ENCODE peak calls at places on chromosomes 2 and 18, in seven cellular contexts. One of them, this sample, is unnamed.

GRCh38 chr2:124566518-124566970 is 541.5 kb downstream of the CNTNAP5 start:
- DNase-seq in AG09319: no peak
- DNase-seq in GM03348: no peak
- DNase-seq in cerebellar cortex: no peak
- DNase-seq in activated naive CD8-positive, alpha-beta T cell treated with anti-CD3 and anti-CD28 coated beads, Interleukin-2, amount 50 U/mL, for 24 hours: no peak
- DNase-seq in astrocyte of the spinal cord: no peak
- DNase-seq in left cardiac atrium: no peak
- DNase-seq in this sample: no peak

GRCh38 chr2:116952254-116952653 is 862.2 kb upstream of the DDX18 start:
- DNase-seq in cerebellar cortex: no peak
- DNase-seq in astrocyte of the spinal cord: no peak
- DNase-seq in GM03348: no peak
- DNase-seq in activated naive CD8-positive, alpha-beta T cell treated with anti-CD3 and anti-CD28 coated beads, Interleukin-2, amount 50 U/mL, for 24 hours: no peak
- DNase-seq in left cardiac atrium: no peak
- DNase-seq in AG09319: no peak
- DNase-seq in this sample: no peak

GRCh38 chr2:219645631-219646527 is 18.4 kb downstream of the SLC4A3 start:
- DNase-seq in left cardiac atrium: peak; percentile 27
- DNase-seq in GM03348: peak; percentile 90
- DNase-seq in cerebellar cortex: no peak
- DNase-seq in AG09319: peak; percentile 20
- DNase-seq in astrocyte of the spinal cord: peak; percentile 80
- DNase-seq in activated naive CD8-positive, alpha-beta T cell treated with anti-CD3 and anti-CD28 coated beads, Interleukin-2, amount 50 U/mL, for 24 hours: no peak
- DNase-seq in this sample: peak; percentile 77

GRCh38 chr2:29011650-29012060 is 30.6 kb downstream of the TOGARAM2 start:
- DNase-seq in activated naive CD8-positive, alpha-beta T cell treated with anti-CD3 and anti-CD28 coated beads, Interleukin-2, amount 50 U/mL, for 24 hours: peak; percentile 65
- DNase-seq in cerebellar cortex: peak; percentile 13
- DNase-seq in GM03348: no peak
- DNase-seq in left cardiac atrium: peak; percentile 84
- DNase-seq in AG09319: no peak
- DNase-seq in astrocyte of the spinal cord: peak; percentile 31
- DNase-seq in this sample: no peak

GRCh38 chr2:230564805-230565779 is 147.6 kb upstream of the CAB39 start:
- DNase-seq in left cardiac atrium: no peak
- DNase-seq in GM03348: no peak
- DNase-seq in activated naive CD8-positive, alpha-beta T cell treated with anti-CD3 and anti-CD28 coated beads, Interleukin-2, amount 50 U/mL, for 24 hours: no peak
- DNase-seq in AG09319: no peak
- DNase-seq in cerebellar cortex: no peak
- DNase-seq in astrocyte of the spinal cord: no peak
- DNase-seq in this sample: no peak

GRCh38 chr2:203808041-203808750 is 59.4 kb upstream of the CTLA4 start:
- DNase-seq in left cardiac atrium: peak; percentile 53
- DNase-seq in AG09319: peak; percentile 71
- DNase-seq in astrocyte of the spinal cord: peak; percentile 98
- DNase-seq in activated naive CD8-positive, alpha-beta T cell treated with anti-CD3 and anti-CD28 coated beads, Interleukin-2, amount 50 U/mL, for 24 hours: no peak
- DNase-seq in cerebellar cortex: peak; percentile 4
- DNase-seq in GM03348: peak; percentile 76
- DNase-seq in this sample: peak; percentile 89

GRCh38 chr2:239722760-239723448 is 302.2 kb downstream of the NDUFA10 start:
- DNase-seq in GM03348: no peak
- DNase-seq in left cardiac atrium: no peak
- DNase-seq in astrocyte of the spinal cord: no peak
- DNase-seq in AG09319: no peak
- DNase-seq in activated naive CD8-positive, alpha-beta T cell treated with anti-CD3 and anti-CD28 coated beads, Interleukin-2, amount 50 U/mL, for 24 hours: no peak
- DNase-seq in cerebellar cortex: peak; percentile 85
- DNase-seq in this sample: no peak

GRCh38 chr2:159738509-159739390 is 26.4 kb downstream of the MARCHF7 start:
- DNase-seq in astrocyte of the spinal cord: no peak
- DNase-seq in activated naive CD8-positive, alpha-beta T cell treated with anti-CD3 and anti-CD28 coated beads, Interleukin-2, amount 50 U/mL, for 24 hours: no peak
- DNase-seq in AG09319: no peak
- DNase-seq in GM03348: no peak
- DNase-seq in left cardiac atrium: no peak
- DNase-seq in cerebellar cortex: no peak
- DNase-seq in this sample: no peak

GRCh38 chr2:27502149-27502548 is 5.5 kb downstream of the GCKR start:
- DNase-seq in GM03348: peak; percentile 37
- DNase-seq in activated naive CD8-positive, alpha-beta T cell treated with anti-CD3 and anti-CD28 coated beads, Interleukin-2, amount 50 U/mL, for 24 hours: no peak
- DNase-seq in astrocyte of the spinal cord: no peak
- DNase-seq in cerebellar cortex: no peak
- DNase-seq in AG09319: no peak
- DNase-seq in left cardiac atrium: no peak
- DNase-seq in this sample: no peak

GRCh38 chr2:38568724-38569478 is 33.8 kb downstream of the HNRNPLL start:
- DNase-seq in astrocyte of the spinal cord: no peak
- DNase-seq in GM03348: no peak
- DNase-seq in activated naive CD8-positive, alpha-beta T cell treated with anti-CD3 and anti-CD28 coated beads, Interleukin-2, amount 50 U/mL, for 24 hours: no peak
- DNase-seq in cerebellar cortex: no peak
- DNase-seq in left cardiac atrium: no peak
- DNase-seq in AG09319: no peak
- DNase-seq in this sample: no peak

GRCh38 chr18:57915848-57916596 is 112.9 kb upstream of the ATP8B1 start:
- DNase-seq in activated naive CD8-positive, alpha-beta T cell treated with anti-CD3 and anti-CD28 coated beads, Interleukin-2, amount 50 U/mL, for 24 hours: peak; percentile 6
- DNase-seq in AG09319: no peak
- DNase-seq in astrocyte of the spinal cord: no peak
- DNase-seq in cerebellar cortex: peak; percentile 84
- DNase-seq in left cardiac atrium: no peak
- DNase-seq in GM03348: no peak
- DNase-seq in this sample: no peak

GRCh38 chr18:78973357-78974083 is 6.1 kb upstream of the SALL3 start:
- DNase-seq in AG09319: no peak
- DNase-seq in cerebellar cortex: no peak
- DNase-seq in astrocyte of the spinal cord: no peak
- DNase-seq in GM03348: no peak
- DNase-seq in left cardiac atrium: no peak
- DNase-seq in activated naive CD8-positive, alpha-beta T cell treated with anti-CD3 and anti-CD28 coated beads, Interleukin-2, amount 50 U/mL, for 24 hours: no peak
- DNase-seq in this sample: no peak

GRCh38 chr2:224009605-224010330 is 29.3 kb downstream of the SERPINE2 start:
- DNase-seq in left cardiac atrium: no peak
- DNase-seq in astrocyte of the spinal cord: peak; percentile 41
- DNase-seq in cerebellar cortex: no peak
- DNase-seq in AG09319: no peak
- DNase-seq in GM03348: no peak
- DNase-seq in activated naive CD8-positive, alpha-beta T cell treated with anti-CD3 and anti-CD28 coated beads, Interleukin-2, amount 50 U/mL, for 24 hours: no peak
- DNase-seq in this sample: peak; percentile 55

GRCh38 chr2:110674620-110675555 is 3.0 kb downstream of the BUB1 start:
- DNase-seq in cerebellar cortex: no peak
- DNase-seq in activated naive CD8-positive, alpha-beta T cell treated with anti-CD3 and anti-CD28 coated beads, Interleukin-2, amount 50 U/mL, for 24 hours: peak; percentile 34
- DNase-seq in astrocyte of the spinal cord: peak; percentile 48
- DNase-seq in AG09319: no peak
- DNase-seq in left cardiac atrium: peak; percentile 36
- DNase-seq in GM03348: peak; percentile 32
- DNase-seq in this sample: no peak

GRCh38 chr18:8996771-8997432 is 105.6 kb upstream of the NDUFV2 start:
- DNase-seq in AG09319: no peak
- DNase-seq in GM03348: peak; percentile 21
- DNase-seq in activated naive CD8-positive, alpha-beta T cell treated with anti-CD3 and anti-CD28 coated beads, Interleukin-2, amount 50 U/mL, for 24 hours: no peak
- DNase-seq in left cardiac atrium: no peak
- DNase-seq in astrocyte of the spinal cord: no peak
- DNase-seq in cerebellar cortex: no peak
- DNase-seq in this sample: no peak

GRCh38 chr18:7872569-7872968 is 305.5 kb downstream of the PTPRM start:
- DNase-seq in cerebellar cortex: no peak
- DNase-seq in astrocyte of the spinal cord: peak; percentile 11
- DNase-seq in GM03348: peak; percentile 50
- DNase-seq in activated naive CD8-positive, alpha-beta T cell treated with anti-CD3 and anti-CD28 coated beads, Interleukin-2, amount 50 U/mL, for 24 hours: no peak
- DNase-seq in left cardiac atrium: no peak
- DNase-seq in AG09319: peak; percentile 57
- DNase-seq in this sample: peak; percentile 15

GRCh38 chr18:55859116-55859515 is 271.1 kb upstream of the TCF4 start:
- DNase-seq in left cardiac atrium: no peak
- DNase-seq in cerebellar cortex: no peak
- DNase-seq in activated naive CD8-positive, alpha-beta T cell treated with anti-CD3 and anti-CD28 coated beads, Interleukin-2, amount 50 U/mL, for 24 hours: no peak
- DNase-seq in GM03348: no peak
- DNase-seq in astrocyte of the spinal cord: no peak
- DNase-seq in AG09319: no peak
- DNase-seq in this sample: no peak

GRCh38 chr2:205471776-205472175 is 210.5 kb upstream of the NRP2 start:
- DNase-seq in astrocyte of the spinal cord: no peak
- DNase-seq in left cardiac atrium: no peak
- DNase-seq in activated naive CD8-positive, alpha-beta T cell treated with anti-CD3 and anti-CD28 coated beads, Interleukin-2, amount 50 U/mL, for 24 hours: no peak
- DNase-seq in GM03348: no peak
- DNase-seq in cerebellar cortex: no peak
- DNase-seq in AG09319: no peak
- DNase-seq in this sample: no peak

GRCh38 chr2:152455738-152456137 is 120.8 kb downstream of the FMNL2 start:
- DNase-seq in AG09319: no peak
- DNase-seq in left cardiac atrium: no peak
- DNase-seq in astrocyte of the spinal cord: no peak
- DNase-seq in GM03348: no peak
- DNase-seq in cerebellar cortex: no peak
- DNase-seq in activated naive CD8-positive, alpha-beta T cell treated with anti-CD3 and anti-CD28 coated beads, Interleukin-2, amount 50 U/mL, for 24 hours: no peak
- DNase-seq in this sample: no peak

GRCh38 chr18:58887613-58887963 is 22.9 kb downstream of the ZNF532 start:
- DNase-seq in astrocyte of the spinal cord: peak; percentile 75
- DNase-seq in GM03348: no peak
- DNase-seq in AG09319: no peak
- DNase-seq in left cardiac atrium: peak; percentile 80
- DNase-seq in activated naive CD8-positive, alpha-beta T cell treated with anti-CD3 and anti-CD28 coated beads, Interleukin-2, amount 50 U/mL, for 24 hours: peak; percentile 33
- DNase-seq in cerebellar cortex: no peak
- DNase-seq in this sample: peak; percentile 71

GRCh38 chr2:212109217-212109616 is 429.4 kb downstream of the ERBB4 start:
- DNase-seq in activated naive CD8-positive, alpha-beta T cell treated with anti-CD3 and anti-CD28 coated beads, Interleukin-2, amount 50 U/mL, for 24 hours: no peak
- DNase-seq in GM03348: no peak
- DNase-seq in astrocyte of the spinal cord: no peak
- DNase-seq in AG09319: no peak
- DNase-seq in left cardiac atrium: no peak
- DNase-seq in cerebellar cortex: peak; percentile 20
- DNase-seq in this sample: peak; percentile 9

GRCh38 chr2:161570424-161571050 is 53.7 kb upstream of the SLC4A10 start:
- DNase-seq in GM03348: peak; percentile 23
- DNase-seq in left cardiac atrium: no peak
- DNase-seq in AG09319: no peak
- DNase-seq in cerebellar cortex: no peak
- DNase-seq in astrocyte of the spinal cord: no peak
- DNase-seq in activated naive CD8-positive, alpha-beta T cell treated with anti-CD3 and anti-CD28 coated beads, Interleukin-2, amount 50 U/mL, for 24 hours: no peak
- DNase-seq in this sample: peak; percentile 7

GRCh38 chr2:221716434-221717303 is 144.6 kb upstream of the EPHA4 start:
- DNase-seq in astrocyte of the spinal cord: peak; percentile 77
- DNase-seq in activated naive CD8-positive, alpha-beta T cell treated with anti-CD3 and anti-CD28 coated beads, Interleukin-2, amount 50 U/mL, for 24 hours: no peak
- DNase-seq in AG09319: no peak
- DNase-seq in cerebellar cortex: no peak
- DNase-seq in GM03348: no peak
- DNase-seq in left cardiac atrium: no peak
- DNase-seq in this sample: no peak

GRCh38 chr2:124025349-124025720 is 248 bp downstream of the CNTNAP5 start:
- DNase-seq in GM03348: no peak
- DNase-seq in AG09319: no peak
- DNase-seq in astrocyte of the spinal cord: no peak
- DNase-seq in cerebellar cortex: no peak
- DNase-seq in activated naive CD8-positive, alpha-beta T cell treated with anti-CD3 and anti-CD28 coated beads, Interleukin-2, amount 50 U/mL, for 24 hours: no peak
- DNase-seq in left cardiac atrium: no peak
- DNase-seq in this sample: no peak

GRCh38 chr18:63148449-63149199 is 170.9 kb downstream of the BCL2 start:
- DNase-seq in activated naive CD8-positive, alpha-beta T cell treated with anti-CD3 and anti-CD28 coated beads, Interleukin-2, amount 50 U/mL, for 24 hours: no peak
- DNase-seq in cerebellar cortex: no peak
- DNase-seq in AG09319: peak; percentile 63
- DNase-seq in left cardiac atrium: peak; percentile 48
- DNase-seq in astrocyte of the spinal cord: peak; percentile 39
- DNase-seq in GM03348: peak; percentile 85
- DNase-seq in this sample: peak; percentile 89

GRCh38 chr2:230541934-230542380 is 126.0 kb downstream of the SP100 start:
- DNase-seq in astrocyte of the spinal cord: peak; percentile 37
- DNase-seq in left cardiac atrium: no peak
- DNase-seq in AG09319: no peak
- DNase-seq in activated naive CD8-positive, alpha-beta T cell treated with anti-CD3 and anti-CD28 coated beads, Interleukin-2, amount 50 U/mL, for 24 hours: no peak
- DNase-seq in cerebellar cortex: no peak
- DNase-seq in GM03348: no peak
- DNase-seq in this sample: peak; percentile 16

GRCh38 chr2:235106874-235107639 is 155.2 kb downstream of the SH3BP4 start:
- DNase-seq in GM03348: peak; percentile 87
- DNase-seq in left cardiac atrium: peak; percentile 68
- DNase-seq in AG09319: peak; percentile 46
- DNase-seq in activated naive CD8-positive, alpha-beta T cell treated with anti-CD3 and anti-CD28 coated beads, Interleukin-2, amount 50 U/mL, for 24 hours: peak; percentile 11
- DNase-seq in astrocyte of the spinal cord: peak; percentile 76
- DNase-seq in cerebellar cortex: peak; percentile 70
- DNase-seq in this sample: peak; percentile 89

GRCh38 chr2:216692636-216693413 is 2.5 kb downstream of the IGFBP5 start:
- DNase-seq in GM03348: peak; percentile 89
- DNase-seq in activated naive CD8-positive, alpha-beta T cell treated with anti-CD3 and anti-CD28 coated beads, Interleukin-2, amount 50 U/mL, for 24 hours: peak; percentile 81
- DNase-seq in astrocyte of the spinal cord: peak; percentile 71
- DNase-seq in AG09319: peak; percentile 52
- DNase-seq in left cardiac atrium: peak; percentile 83
- DNase-seq in cerebellar cortex: peak; percentile 93
- DNase-seq in this sample: peak; percentile 93

GRCh38 chr2:102736174-102736606 is 25.6 kb upstream of the TMEM182 start:
- DNase-seq in astrocyte of the spinal cord: peak; percentile 42
- DNase-seq in AG09319: no peak
- DNase-seq in GM03348: peak; percentile 54
- DNase-seq in activated naive CD8-positive, alpha-beta T cell treated with anti-CD3 and anti-CD28 coated beads, Interleukin-2, amount 50 U/mL, for 24 hours: no peak
- DNase-seq in left cardiac atrium: peak; percentile 25
- DNase-seq in cerebellar cortex: peak; percentile 50
- DNase-seq in this sample: peak; percentile 50

GRCh38 chr2:120650022-120650644 is 85.5 kb upstream of the GLI2 start:
- DNase-seq in activated naive CD8-positive, alpha-beta T cell treated with anti-CD3 and anti-CD28 coated beads, Interleukin-2, amount 50 U/mL, for 24 hours: no peak
- DNase-seq in astrocyte of the spinal cord: no peak
- DNase-seq in left cardiac atrium: no peak
- DNase-seq in GM03348: no peak
- DNase-seq in AG09319: no peak
- DNase-seq in cerebellar cortex: no peak
- DNase-seq in this sample: peak; percentile 16